ENCODE peak calls at places on chromosomes 2 and 18, in eight cellular contexts. One of them, this sample, is unnamed.

GRCh38 chr2:237361194-237361986 is 52.6 kb downstream of the COL6A3 start:
- DNase-seq in HEK293T: no peak
- DNase-seq in HTR-8/SVneo: no peak
- DNase-seq in AG04449: no peak
- DNase-seq in progenitor cell of endocrine pancreas: no peak
- DNase-seq in stimulated activated CD4-positive, alpha-beta T cell treated with anti-CD3 and anti-CD28 coated beads, Interleukin-2, amount 100 ng/mL, for 24 hours: no peak
- DNase-seq in posterior cingulate gyrus: no peak
- DNase-seq in HFF-Myc: no peak
- DNase-seq in this sample: no peak

GRCh38 chr2:3780477-3781402 is 77.4 kb downstream of the DCDC2C start:
- DNase-seq in AG04449: no peak
- DNase-seq in stimulated activated CD4-positive, alpha-beta T cell treated with anti-CD3 and anti-CD28 coated beads, Interleukin-2, amount 100 ng/mL, for 24 hours: peak
- DNase-seq in HFF-Myc: no peak
- DNase-seq in progenitor cell of endocrine pancreas: peak
- DNase-seq in HEK293T: peak
- DNase-seq in HTR-8/SVneo: peak
- DNase-seq in posterior cingulate gyrus: no peak
- DNase-seq in this sample: no peak

GRCh38 chr2:191171708-191172355 is 21.0 kb upstream of the STAT4 start:
- DNase-seq in progenitor cell of endocrine pancreas: no peak
- DNase-seq in HFF-Myc: peak
- DNase-seq in stimulated activated CD4-positive, alpha-beta T cell treated with anti-CD3 and anti-CD28 coated beads, Interleukin-2, amount 100 ng/mL, for 24 hours: no peak
- DNase-seq in HEK293T: no peak
- DNase-seq in AG04449: peak
- DNase-seq in posterior cingulate gyrus: no peak
- DNase-seq in HTR-8/SVneo: peak
- DNase-seq in this sample: peak

GRCh38 chr18:48852792-48853191 is 98.0 kb downstream of the SMAD7 start:
- DNase-seq in HFF-Myc: no peak
- DNase-seq in progenitor cell of endocrine pancreas: no peak
- DNase-seq in HEK293T: no peak
- DNase-seq in posterior cingulate gyrus: no peak
- DNase-seq in stimulated activated CD4-positive, alpha-beta T cell treated with anti-CD3 and anti-CD28 coated beads, Interleukin-2, amount 100 ng/mL, for 24 hours: no peak
- DNase-seq in HTR-8/SVneo: no peak
- DNase-seq in AG04449: no peak
- DNase-seq in this sample: no peak

GRCh38 chr2:159089543-159089942 is 121.1 kb downstream of the TANC1 start:
- DNase-seq in HFF-Myc: no peak
- DNase-seq in posterior cingulate gyrus: no peak
- DNase-seq in HTR-8/SVneo: no peak
- DNase-seq in AG04449: no peak
- DNase-seq in progenitor cell of endocrine pancreas: no peak
- DNase-seq in HEK293T: no peak
- DNase-seq in stimulated activated CD4-positive, alpha-beta T cell treated with anti-CD3 and anti-CD28 coated beads, Interleukin-2, amount 100 ng/mL, for 24 hours: no peak
- DNase-seq in this sample: no peak

GRCh38 chr2:9554841-9555337 is 741 bp downstream of the ADAM17 start:
- DNase-seq in progenitor cell of endocrine pancreas: no peak
- DNase-seq in AG04449: no peak
- DNase-seq in HTR-8/SVneo: no peak
- DNase-seq in posterior cingulate gyrus: no peak
- DNase-seq in HEK293T: peak
- DNase-seq in stimulated activated CD4-positive, alpha-beta T cell treated with anti-CD3 and anti-CD28 coated beads, Interleukin-2, amount 100 ng/mL, for 24 hours: peak
- DNase-seq in HFF-Myc: peak
- DNase-seq in this sample: peak

GRCh38 chr2:104758199-104758620 is 95.7 kb upstream of the POU3F3 start:
- DNase-seq in HTR-8/SVneo: no peak
- DNase-seq in HFF-Myc: no peak
- DNase-seq in HEK293T: no peak
- DNase-seq in stimulated activated CD4-positive, alpha-beta T cell treated with anti-CD3 and anti-CD28 coated beads, Interleukin-2, amount 100 ng/mL, for 24 hours: no peak
- DNase-seq in posterior cingulate gyrus: no peak
- DNase-seq in progenitor cell of endocrine pancreas: no peak
- DNase-seq in AG04449: no peak
- DNase-seq in this sample: no peak

GRCh38 chr2:9613291-9613690 is 17.5 kb downstream of the YWHAQ start:
- DNase-seq in HEK293T: no peak
- DNase-seq in progenitor cell of endocrine pancreas: no peak
- DNase-seq in stimulated activated CD4-positive, alpha-beta T cell treated with anti-CD3 and anti-CD28 coated beads, Interleukin-2, amount 100 ng/mL, for 24 hours: no peak
- DNase-seq in HFF-Myc: no peak
- DNase-seq in AG04449: peak
- DNase-seq in posterior cingulate gyrus: no peak
- DNase-seq in HTR-8/SVneo: no peak
- DNase-seq in this sample: peak

GRCh38 chr2:239519081-239519920 is 118.5 kb upstream of the HDAC4 start:
- DNase-seq in HTR-8/SVneo: no peak
- DNase-seq in posterior cingulate gyrus: peak
- DNase-seq in HFF-Myc: no peak
- DNase-seq in AG04449: no peak
- DNase-seq in progenitor cell of endocrine pancreas: no peak
- DNase-seq in stimulated activated CD4-positive, alpha-beta T cell treated with anti-CD3 and anti-CD28 coated beads, Interleukin-2, amount 100 ng/mL, for 24 hours: no peak
- DNase-seq in HEK293T: no peak
- DNase-seq in this sample: no peak

GRCh38 chr2:237685408-237685807 is 58.0 kb downstream of the LRRFIP1 start:
- DNase-seq in HEK293T: no peak
- DNase-seq in HFF-Myc: no peak
- DNase-seq in progenitor cell of endocrine pancreas: no peak
- DNase-seq in posterior cingulate gyrus: no peak
- DNase-seq in HTR-8/SVneo: no peak
- DNase-seq in stimulated activated CD4-positive, alpha-beta T cell treated with anti-CD3 and anti-CD28 coated beads, Interleukin-2, amount 100 ng/mL, for 24 hours: no peak
- DNase-seq in AG04449: no peak
- DNase-seq in this sample: no peak

GRCh38 chr2:12766421-12766879 is 49.7 kb downstream of the TRIB2 start:
- DNase-seq in HFF-Myc: no peak
- DNase-seq in posterior cingulate gyrus: peak
- DNase-seq in HTR-8/SVneo: no peak
- DNase-seq in progenitor cell of endocrine pancreas: no peak
- DNase-seq in stimulated activated CD4-positive, alpha-beta T cell treated with anti-CD3 and anti-CD28 coated beads, Interleukin-2, amount 100 ng/mL, for 24 hours: no peak
- DNase-seq in HEK293T: no peak
- DNase-seq in AG04449: no peak
- DNase-seq in this sample: no peak

GRCh38 chr2:85741811-85742507 is 11.8 kb upstream of the ATOH8 start:
- DNase-seq in HFF-Myc: peak
- DNase-seq in stimulated activated CD4-positive, alpha-beta T cell treated with anti-CD3 and anti-CD28 coated beads, Interleukin-2, amount 100 ng/mL, for 24 hours: no peak
- DNase-seq in HTR-8/SVneo: peak
- DNase-seq in progenitor cell of endocrine pancreas: no peak
- DNase-seq in posterior cingulate gyrus: peak
- DNase-seq in HEK293T: no peak
- DNase-seq in AG04449: peak
- DNase-seq in this sample: peak

GRCh38 chr2:171287606-171288005 is 126.9 kb upstream of the TLK1 start:
- DNase-seq in posterior cingulate gyrus: no peak
- DNase-seq in HTR-8/SVneo: no peak
- DNase-seq in HFF-Myc: no peak
- DNase-seq in stimulated activated CD4-positive, alpha-beta T cell treated with anti-CD3 and anti-CD28 coated beads, Interleukin-2, amount 100 ng/mL, for 24 hours: no peak
- DNase-seq in HEK293T: no peak
- DNase-seq in progenitor cell of endocrine pancreas: no peak
- DNase-seq in AG04449: no peak
- DNase-seq in this sample: no peak

GRCh38 chr2:148640767-148641166 is 3.8 kb upstream of the EPC2 start:
- DNase-seq in HFF-Myc: no peak
- DNase-seq in HEK293T: no peak
- DNase-seq in stimulated activated CD4-positive, alpha-beta T cell treated with anti-CD3 and anti-CD28 coated beads, Interleukin-2, amount 100 ng/mL, for 24 hours: no peak
- DNase-seq in progenitor cell of endocrine pancreas: no peak
- DNase-seq in posterior cingulate gyrus: no peak
- DNase-seq in HTR-8/SVneo: no peak
- DNase-seq in AG04449: no peak
- DNase-seq in this sample: peak

GRCh38 chr2:26438926-26439325 is 37.2 kb downstream of the DRC1 start:
- DNase-seq in progenitor cell of endocrine pancreas: no peak
- DNase-seq in stimulated activated CD4-positive, alpha-beta T cell treated with anti-CD3 and anti-CD28 coated beads, Interleukin-2, amount 100 ng/mL, for 24 hours: no peak
- DNase-seq in HEK293T: no peak
- DNase-seq in AG04449: no peak
- DNase-seq in posterior cingulate gyrus: no peak
- DNase-seq in HTR-8/SVneo: no peak
- DNase-seq in HFF-Myc: no peak
- DNase-seq in this sample: no peak

GRCh38 chr2:174218773-174219172 is 29.6 kb downstream of the OLA1 start:
- DNase-seq in HFF-Myc: no peak
- DNase-seq in HEK293T: no peak
- DNase-seq in posterior cingulate gyrus: no peak
- DNase-seq in stimulated activated CD4-positive, alpha-beta T cell treated with anti-CD3 and anti-CD28 coated beads, Interleukin-2, amount 100 ng/mL, for 24 hours: no peak
- DNase-seq in progenitor cell of endocrine pancreas: no peak
- DNase-seq in AG04449: no peak
- DNase-seq in HTR-8/SVneo: no peak
- DNase-seq in this sample: no peak

GRCh38 chr18:49976810-49977209 is 163.5 kb upstream of the ACAA2 start:
- DNase-seq in progenitor cell of endocrine pancreas: no peak
- DNase-seq in HTR-8/SVneo: no peak
- DNase-seq in HFF-Myc: no peak
- DNase-seq in stimulated activated CD4-positive, alpha-beta T cell treated with anti-CD3 and anti-CD28 coated beads, Interleukin-2, amount 100 ng/mL, for 24 hours: no peak
- DNase-seq in AG04449: no peak
- DNase-seq in HEK293T: no peak
- DNase-seq in posterior cingulate gyrus: no peak
- DNase-seq in this sample: no peak

GRCh38 chr2:69464575-69464974 is 27.3 kb upstream of the NFU1 start:
- DNase-seq in posterior cingulate gyrus: no peak
- DNase-seq in progenitor cell of endocrine pancreas: no peak
- DNase-seq in AG04449: peak
- DNase-seq in HFF-Myc: no peak
- DNase-seq in HEK293T: no peak
- DNase-seq in HTR-8/SVneo: no peak
- DNase-seq in stimulated activated CD4-positive, alpha-beta T cell treated with anti-CD3 and anti-CD28 coated beads, Interleukin-2, amount 100 ng/mL, for 24 hours: no peak
- DNase-seq in this sample: peak

GRCh38 chr18:13368080-13368813 is 149.7 kb downstream of the LDLRAD4 start:
- DNase-seq in stimulated activated CD4-positive, alpha-beta T cell treated with anti-CD3 and anti-CD28 coated beads, Interleukin-2, amount 100 ng/mL, for 24 hours: no peak
- DNase-seq in HTR-8/SVneo: no peak
- DNase-seq in progenitor cell of endocrine pancreas: no peak
- DNase-seq in posterior cingulate gyrus: no peak
- DNase-seq in HEK293T: no peak
- DNase-seq in AG04449: no peak
- DNase-seq in HFF-Myc: no peak
- DNase-seq in this sample: no peak

GRCh38 chr18:420661-421060 is 79.8 kb downstream of the COLEC12 start:
- DNase-seq in HEK293T: no peak
- DNase-seq in progenitor cell of endocrine pancreas: no peak
- DNase-seq in HFF-Myc: no peak
- DNase-seq in HTR-8/SVneo: no peak
- DNase-seq in stimulated activated CD4-positive, alpha-beta T cell treated with anti-CD3 and anti-CD28 coated beads, Interleukin-2, amount 100 ng/mL, for 24 hours: no peak
- DNase-seq in AG04449: no peak
- DNase-seq in posterior cingulate gyrus: no peak
- DNase-seq in this sample: no peak

GRCh38 chr18:3593904-3594759 is 144.2 kb downstream of the TGIF1 start:
- DNase-seq in HFF-Myc: peak
- DNase-seq in HTR-8/SVneo: peak
- DNase-seq in posterior cingulate gyrus: peak
- DNase-seq in stimulated activated CD4-positive, alpha-beta T cell treated with anti-CD3 and anti-CD28 coated beads, Interleukin-2, amount 100 ng/mL, for 24 hours: peak
- DNase-seq in HEK293T: peak
- DNase-seq in AG04449: peak
- DNase-seq in progenitor cell of endocrine pancreas: peak
- DNase-seq in this sample: peak

GRCh38 chr2:145155196-145155595 is 635.3 kb upstream of the ZEB2 start:
- DNase-seq in HEK293T: no peak
- DNase-seq in stimulated activated CD4-positive, alpha-beta T cell treated with anti-CD3 and anti-CD28 coated beads, Interleukin-2, amount 100 ng/mL, for 24 hours: no peak
- DNase-seq in HTR-8/SVneo: no peak
- DNase-seq in AG04449: no peak
- DNase-seq in HFF-Myc: no peak
- DNase-seq in posterior cingulate gyrus: no peak
- DNase-seq in progenitor cell of endocrine pancreas: no peak
- DNase-seq in this sample: no peak

GRCh38 chr18:23927821-23928746 is 86.5 kb upstream of the TTC39C start:
- DNase-seq in HTR-8/SVneo: no peak
- DNase-seq in HEK293T: no peak
- DNase-seq in posterior cingulate gyrus: no peak
- DNase-seq in progenitor cell of endocrine pancreas: no peak
- DNase-seq in stimulated activated CD4-positive, alpha-beta T cell treated with anti-CD3 and anti-CD28 coated beads, Interleukin-2, amount 100 ng/mL, for 24 hours: no peak
- DNase-seq in HFF-Myc: no peak
- DNase-seq in AG04449: no peak
- DNase-seq in this sample: no peak

GRCh38 chr18:62759704-62760402 is 44.5 kb downstream of the PHLPP1 start:
- DNase-seq in stimulated activated CD4-positive, alpha-beta T cell treated with anti-CD3 and anti-CD28 coated beads, Interleukin-2, amount 100 ng/mL, for 24 hours: no peak
- DNase-seq in HTR-8/SVneo: no peak
- DNase-seq in HFF-Myc: no peak
- DNase-seq in AG04449: no peak
- DNase-seq in posterior cingulate gyrus: no peak
- DNase-seq in progenitor cell of endocrine pancreas: no peak
- DNase-seq in HEK293T: no peak
- DNase-seq in this sample: no peak

GRCh38 chr2:201983174-201983573 is 50.5 kb upstream of the FZD7 start:
- DNase-seq in stimulated activated CD4-positive, alpha-beta T cell treated with anti-CD3 and anti-CD28 coated beads, Interleukin-2, amount 100 ng/mL, for 24 hours: no peak
- DNase-seq in HFF-Myc: no peak
- DNase-seq in HEK293T: no peak
- DNase-seq in AG04449: no peak
- DNase-seq in HTR-8/SVneo: no peak
- DNase-seq in progenitor cell of endocrine pancreas: no peak
- DNase-seq in posterior cingulate gyrus: no peak
- DNase-seq in this sample: no peak

GRCh38 chr2:30957591-30957990 is 150.3 kb upstream of the CAPN13 start:
- DNase-seq in stimulated activated CD4-positive, alpha-beta T cell treated with anti-CD3 and anti-CD28 coated beads, Interleukin-2, amount 100 ng/mL, for 24 hours: no peak
- DNase-seq in posterior cingulate gyrus: no peak
- DNase-seq in progenitor cell of endocrine pancreas: no peak
- DNase-seq in AG04449: no peak
- DNase-seq in HFF-Myc: no peak
- DNase-seq in HTR-8/SVneo: no peak
- DNase-seq in HEK293T: no peak
- DNase-seq in this sample: no peak

GRCh38 chr2:101473911-101474751 is 781 bp downstream of the RFX8 start:
- DNase-seq in stimulated activated CD4-positive, alpha-beta T cell treated with anti-CD3 and anti-CD28 coated beads, Interleukin-2, amount 100 ng/mL, for 24 hours: peak
- DNase-seq in HTR-8/SVneo: no peak
- DNase-seq in HEK293T: no peak
- DNase-seq in HFF-Myc: no peak
- DNase-seq in progenitor cell of endocrine pancreas: peak
- DNase-seq in posterior cingulate gyrus: peak
- DNase-seq in AG04449: no peak
- DNase-seq in this sample: no peak

GRCh38 chr2:216004408-216005283 is 8.7 kb downstream of the MREG start:
- DNase-seq in HTR-8/SVneo: no peak
- DNase-seq in posterior cingulate gyrus: no peak
- DNase-seq in stimulated activated CD4-positive, alpha-beta T cell treated with anti-CD3 and anti-CD28 coated beads, Interleukin-2, amount 100 ng/mL, for 24 hours: no peak
- DNase-seq in progenitor cell of endocrine pancreas: no peak
- DNase-seq in AG04449: no peak
- DNase-seq in HFF-Myc: no peak
- DNase-seq in HEK293T: no peak
- DNase-seq in this sample: no peak

GRCh38 chr2:200735061-200735460 is 76.6 kb upstream of the BZW1 start:
- DNase-seq in HTR-8/SVneo: no peak
- DNase-seq in HEK293T: no peak
- DNase-seq in HFF-Myc: no peak
- DNase-seq in progenitor cell of endocrine pancreas: no peak
- DNase-seq in posterior cingulate gyrus: no peak
- DNase-seq in AG04449: no peak
- DNase-seq in stimulated activated CD4-positive, alpha-beta T cell treated with anti-CD3 and anti-CD28 coated beads, Interleukin-2, amount 100 ng/mL, for 24 hours: no peak
- DNase-seq in this sample: no peak

GRCh38 chr2:203820969-203821368 is 46.6 kb upstream of the CTLA4 start:
- DNase-seq in HEK293T: no peak
- DNase-seq in progenitor cell of endocrine pancreas: no peak
- DNase-seq in HFF-Myc: no peak
- DNase-seq in HTR-8/SVneo: no peak
- DNase-seq in AG04449: no peak
- DNase-seq in posterior cingulate gyrus: no peak
- DNase-seq in stimulated activated CD4-positive, alpha-beta T cell treated with anti-CD3 and anti-CD28 coated beads, Interleukin-2, amount 100 ng/mL, for 24 hours: no peak
- DNase-seq in this sample: no peak